ENCODE peak calls at places on chromosomes 12 and 14, in eight cellular contexts. I is Daoy, H is HTR-8/SVneo, B is adrenal gland, D is smooth muscle cell of the brain vasculature, W is IMR-90, C is upper lobe of right lung, G is transverse colon. Q is an unnamed sample.

GRCh38 chr14:26163761-26164160 is 434.1 kb downstream of the NOVA1 start:
- DNase-seq in I (peak), H (no peak), B (no peak), D (no peak), W (peak), C (no peak), G (no peak), Q (no peak)

GRCh38 chr12:81683881-81684280 is 75.3 kb downstream of the PPFIA2 start:
- DNase-seq in I (no peak), H (no peak), B (no peak), D (no peak), W (no peak), C (no peak), G (no peak), Q (no peak)

GRCh38 chr12:6104027-6104426 is 20.4 kb downstream of the VWF start:
- DNase-seq in I (no peak), H (no peak), B (no peak), D (no peak), W (no peak), C (no peak), G (no peak), Q (no peak)

GRCh38 chr14:103028161-103028767 is 29.1 kb downstream of the CDC42BPB start:
- DNase-seq in I (no peak), H (no peak), B (no peak), D (no peak), W (no peak), C (no peak), G (peak), Q (no peak)

GRCh38 chr12:47905313-47905730 is 528 bp upstream of the VDR start:
- DNase-seq in I (peak), H (no peak), B (peak), D (no peak), W (no peak), C (peak), G (peak), Q (no peak)

GRCh38 chr14:101508196-101508947 is 52.9 kb upstream of the DIO3 start:
- DNase-seq in I (no peak), H (no peak), B (no peak), D (no peak), W (no peak), C (peak), G (peak), Q (no peak)

GRCh38 chr12:76275511-76276093 is 72.6 kb downstream of the BBS10 start:
- DNase-seq in I (no peak), H (no peak), B (no peak), D (no peak), W (no peak), C (no peak), G (no peak), Q (no peak)

GRCh38 chr14:72471346-72471745 is 422.6 kb downstream of the DPF3 start:
- DNase-seq in I (no peak), H (no peak), B (no peak), D (no peak), W (peak), C (no peak), G (no peak), Q (peak)

GRCh38 chr14:101063121-101063520 is 159.6 kb upstream of the RTL1 start:
- DNase-seq in I (no peak), H (no peak), B (no peak), D (no peak), W (no peak), C (peak), G (no peak), Q (no peak)

GRCh38 chr12:104006929-104007328 is 41.3 kb downstream of the TDG start:
- DNase-seq in I (peak), H (peak), B (no peak), D (no peak), W (peak), C (no peak), G (no peak), Q (peak)

Q was measured in H54.